ENCODE peak calls at places on chromosome 13, in ten cellular contexts. S is iPS-NIHi11; W is natural killer cell treated with Interleukin-12 subunit alpha and Interleukin-12 subunit beta and Interleukin-15 and Interleukin-18, amount 100 ng/mL, for 72 hours; V is astrocyte of the spinal cord; D is HS-5; G is NCI-H1048; H is NK-92 treated with Interleukin-12 subunit alpha and Interleukin-12 subunit beta, amount 100 ng/mL, for 24 hours; A is AG09319; K is mammary epithelial cell; L is left colon. O is an unnamed sample.

GRCh38 chr13:38951525-38952313 is 38.9 kb downstream of the STOML3 start:
- DNase-seq in S (peak; percentile 25), W (no peak), V (no peak), D (no peak), G (no peak), H (no peak), A (no peak), K (no peak), L (peak; percentile 80), O (no peak)

GRCh38 chr13:113915786-113916329 is 52.0 kb upstream of the GAS6 start:
- DNase-seq in S (no peak), W (no peak), V (no peak), D (no peak), G (no peak), H (no peak), A (no peak), K (no peak), L (no peak), O (no peak)

GRCh38 chr13:24684600-24684998 is 4.4 kb downstream of the ATP12A start:
- DNase-seq in S (no peak), W (peak; percentile 67), V (peak; percentile 40), D (no peak), G (no peak), H (no peak), A (no peak), K (peak; percentile 62), L (no peak), O (peak; percentile 60)

GRCh38 chr13:102907886-102908515 is 62.2 kb downstream of the ERCC5 start:
- DNase-seq in S (no peak), W (no peak), V (no peak), D (no peak), G (no peak), H (no peak), A (no peak), K (peak; percentile 65), L (no peak), O (no peak)

GRCh38 chr13:45321230-45321629 is 19.8 kb downstream of the TPT1 start:
- DNase-seq in S (no peak), W (no peak), V (no peak), D (no peak), G (no peak), H (no peak), A (no peak), K (no peak), L (no peak), O (no peak)

GRCh38 chr13:24875566-24875965 is 111.6 kb downstream of the RNF17 start:
- DNase-seq in S (no peak), W (no peak), V (no peak), D (no peak), G (no peak), H (no peak), A (no peak), K (no peak), L (no peak), O (no peak)

GRCh38 chr13:33017410-33017929 is 1.2 kb downstream of the KL start:
- DNase-seq in S (peak; percentile 49), W (no peak), V (peak; percentile 30), D (no peak), G (no peak), H (no peak), A (no peak), K (peak; percentile 31), L (peak; percentile 53), O (no peak)

GRCh38 chr13:47188802-47189201 is 291.9 kb upstream of the HTR2A start:
- DNase-seq in S (no peak), W (no peak), V (no peak), D (peak; percentile 60), G (no peak), H (no peak), A (peak; percentile 64), K (peak; percentile 25), L (no peak), O (no peak)

GRCh38 chr13:31982124-31982523 is 49.5 kb upstream of the FRY start:
- DNase-seq in S (no peak), W (no peak), V (no peak), D (no peak), G (no peak), H (no peak), A (no peak), K (peak; percentile 7), L (no peak), O (no peak)

GRCh38 chr13:52599037-52599852 is 43.0 kb upstream of the HNRNPA1L2 start:
- DNase-seq in S (no peak), W (no peak), V (peak; percentile 82), D (no peak), G (no peak), H (no peak), A (no peak), K (peak; percentile 83), L (no peak), O (peak; percentile 20)

O was measured in SK-N-MC.